ENCODE peak calls at places on chromosome 13, in seven cellular contexts. R, D, Q, G, W, S and O are unnamed samples.

GRCh38 chr13:44932171-44932849 is 57.0 kb downstream of the NUFIP1 start:
- DNase-seq in R (no peak), D (no peak), Q (no peak), G (no peak), W (no peak), S (no peak), O (no peak)

GRCh38 chr13:53266757-53267156 is 238.1 kb downstream of the OLFM4 start:
- DNase-seq in R (no peak), D (no peak), Q (no peak), G (no peak), W (no peak), S (no peak), O (no peak)

GRCh38 chr13:19957320-19958118 is 1.0 kb upstream of the ZMYM2 start:
- DNase-seq in R (no peak), D (peak; percentile 96), Q (peak; percentile 78), G (peak; percentile 81), W (peak; percentile 89), S (no peak), O (no peak)

GRCh38 chr13:50539791-50540530 is 303.5 kb downstream of the DLEU7 start:
- DNase-seq in R (no peak), D (no peak), Q (no peak), G (no peak), W (no peak), S (no peak), O (no peak)

GRCh38 chr13:94331281-94331680 is 148.2 kb downstream of the DCT start:
- DNase-seq in R (no peak), D (no peak), Q (no peak), G (no peak), W (no peak), S (no peak), O (no peak)

GRCh38 chr13:25678398-25678797 is 306.6 kb downstream of the ATP8A2 start:
- DNase-seq in R (no peak), D (no peak), Q (peak; percentile 34), G (no peak), W (no peak), S (no peak), O (no peak)

GRCh38 chr13:94966380-94966779 is 254.0 kb upstream of the SOX21 start:
- DNase-seq in R (no peak), D (no peak), Q (no peak), G (no peak), W (no peak), S (no peak), O (no peak)

GRCh38 chr13:42753697-42754096 is 27.7 kb upstream of the FAM216B start:
- DNase-seq in R (no peak), D (no peak), Q (no peak), G (no peak), W (no peak), S (no peak), O (no peak)

GRCh38 chr13:60654405-60654804 is 257.4 kb downstream of the TDRD3 start:
- DNase-seq in R (no peak), D (no peak), Q (peak; percentile 28), G (peak; percentile 37), W (no peak), S (no peak), O (peak; percentile 6)

GRCh38 chr13:75864718-75865117 is 228.6 kb downstream of the LMO7 start:
- DNase-seq in R (no peak), D (no peak), Q (no peak), G (no peak), W (no peak), S (no peak), O (no peak)

GRCh38 chr13:84607614-84608013 is 725.3 kb upstream of the SLITRK1 start:
- DNase-seq in R (no peak), D (no peak), Q (no peak), G (no peak), W (no peak), S (no peak), O (no peak)

GRCh38 chr13:73572824-73573223 is 514.0 kb downstream of the KLF5 start:
- DNase-seq in R (no peak), D (no peak), Q (no peak), G (no peak), W (no peak), S (no peak), O (no peak)

DNA sequence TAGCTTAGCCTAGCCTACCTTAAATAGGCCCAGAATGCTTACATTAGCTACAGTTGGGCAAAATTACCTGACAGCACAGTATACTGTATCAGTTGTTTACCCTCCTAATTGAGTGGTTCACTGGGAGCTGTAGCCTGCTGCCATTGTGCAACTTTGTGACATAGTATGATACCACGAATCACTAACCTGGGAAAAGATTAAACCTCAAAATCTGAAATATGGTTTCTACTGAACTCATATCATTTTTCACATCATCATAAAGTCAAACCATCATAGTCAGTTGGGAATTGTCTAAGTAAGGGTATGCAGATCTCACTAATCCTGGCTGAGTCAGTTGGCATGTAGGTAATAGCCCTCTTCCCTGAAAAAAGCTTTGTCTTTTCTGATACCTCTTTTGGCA is 9.1 kb downstream of the PAN3 start:
- DNase-seq in R (no peak), D (no peak), Q (no peak), G (no peak), W (no peak), S (no peak), O (no peak)
- TF ChIP-seq POLR2A in R (no peak), D (no peak), Q (no peak), G (no peak), W (no peak), S (no peak), O (no peak)

DNA sequence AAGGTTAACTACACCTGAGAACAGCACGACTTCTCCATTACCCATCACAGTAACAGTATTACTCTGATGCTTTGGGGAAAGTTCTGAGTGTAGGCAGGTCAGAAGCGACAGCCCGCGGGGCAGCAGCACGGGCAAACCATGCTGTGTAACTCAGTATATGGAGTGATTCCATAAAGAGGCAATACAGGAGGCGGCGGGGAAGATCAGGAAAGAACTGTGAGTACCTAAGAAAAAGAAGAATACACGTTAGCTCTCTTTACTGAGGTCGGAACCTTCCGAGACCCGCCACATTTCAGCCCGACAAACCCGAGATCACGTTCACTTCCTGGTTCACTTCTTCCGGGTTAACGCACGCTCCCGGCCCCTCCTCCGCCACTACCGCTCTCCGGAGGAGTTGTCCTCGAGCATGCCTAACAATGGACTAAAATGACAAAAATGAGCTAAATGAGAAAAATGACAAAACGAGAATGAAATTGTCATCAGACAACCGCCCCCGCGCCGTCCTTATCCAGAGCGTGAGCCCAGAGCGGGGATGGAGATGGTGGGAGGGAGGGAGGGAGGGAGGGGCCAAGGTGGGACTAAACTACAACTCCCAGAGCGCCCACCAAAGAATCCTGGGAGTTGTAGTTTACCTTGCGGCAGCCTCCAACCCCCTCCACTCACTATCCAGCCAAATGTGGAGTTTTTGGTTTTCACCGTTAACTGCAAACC is at the start of gene MTRF1:
- DNase-seq in R (peak; percentile 77), D (peak; percentile 94), Q (peak; percentile 76), G (peak; percentile 87), W (peak; percentile 81), S (peak; percentile 21), O (peak; percentile 58)
- TF ChIP-seq POLR2A in R (peak; percentile 78), D (no peak), Q (no peak), G (no peak), W (no peak), S (peak; percentile 71), O (peak; percentile 30)

DNA sequence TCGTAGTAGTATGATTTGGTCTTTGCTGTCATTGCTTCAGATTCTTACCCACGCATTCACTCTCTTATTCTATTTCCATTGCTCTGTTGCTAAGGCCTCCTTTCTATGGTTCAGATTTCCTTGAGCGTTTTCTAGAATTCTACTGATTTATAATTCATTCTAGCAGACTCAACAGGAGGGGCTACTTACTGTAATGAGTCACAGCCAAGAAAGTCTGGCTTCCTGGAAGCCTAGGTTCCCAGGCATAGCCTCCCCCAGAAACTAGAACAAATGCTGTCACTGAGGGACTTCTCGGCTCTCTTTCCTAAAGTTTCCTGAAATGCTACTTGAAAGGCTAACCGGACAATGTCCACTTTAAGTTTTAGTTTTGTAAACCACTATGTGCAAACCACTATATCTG is 47.7 kb upstream of the SPATA13 start:
- DNase-seq in R (no peak), D (no peak), Q (no peak), G (no peak), W (no peak), S (no peak), O (no peak)
- TF ChIP-seq POLR2A in R (no peak), D (no peak), Q (no peak), G (no peak), W (no peak), S (no peak), O (no peak)

GRCh38 chr13:48782429-48782840 is 128.7 kb downstream of the CYSLTR2 start:
- DNase-seq in R (no peak), D (no peak), Q (no peak), G (no peak), W (no peak), S (no peak), O (no peak)

GRCh38 chr13:48783181-48783630 is 129.5 kb downstream of the CYSLTR2 start:
- DNase-seq in R (no peak), D (peak; percentile 95), Q (no peak), G (peak; percentile 71), W (peak; percentile 89), S (no peak), O (no peak)

GRCh38 chr13:48780713-48781341 is 127.1 kb downstream of the CYSLTR2 start:
- DNase-seq in R (no peak), D (no peak), Q (no peak), G (no peak), W (no peak), S (no peak), O (no peak)

GRCh38 chr13:48784906-48785555 is 131.3 kb downstream of the CYSLTR2 start:
- DNase-seq in R (no peak), D (no peak), Q (no peak), G (no peak), W (no peak), S (no peak), O (no peak)

GRCh38 chr13:48783831-48784230 is 130.1 kb downstream of the CYSLTR2 start:
- DNase-seq in R (no peak), D (no peak), Q (no peak), G (no peak), W (no peak), S (no peak), O (no peak)
- TF ChIP-seq POLR2A in R (no peak), D (no peak), Q (no peak), G (no peak), W (no peak), S (no peak), O (no peak)

GRCh38 chr13:112968910-112969691 is at the start of gene MCF2L:
- DNase-seq in R (no peak), D (no peak), Q (peak; percentile 40), G (peak; percentile 50), W (peak; percentile 57), S (no peak), O (no peak)
- TF ChIP-seq POLR2A in R (no peak), D (no peak), Q (no peak), G (no peak), W (no peak), S (no peak), O (no peak)

GRCh38 chr13:21148557-21149258 is 27.6 kb downstream of the SKA3 start:
- DNase-seq in R (no peak), D (no peak), Q (no peak), G (no peak), W (no peak), S (no peak), O (no peak)
- TF ChIP-seq POLR2A in R (no peak), D (no peak), Q (no peak), G (no peak), W (no peak), S (no peak), O (no peak)

GRCh38 chr13:98447881-98448641 is 128.8 kb downstream of the STK24 start:
- DNase-seq in R (peak; percentile 29), D (no peak), Q (peak; percentile 72), G (no peak), W (no peak), S (no peak), O (no peak)
- TF ChIP-seq POLR2A in R (no peak), D (no peak), Q (no peak), G (no peak), W (no peak), S (no peak), O (no peak)

GRCh38 chr13:45967589-45967988 is 85.0 kb downstream of the ZC3H13 start:
- DNase-seq in R (no peak), D (no peak), Q (no peak), G (no peak), W (no peak), S (no peak), O (no peak)
- TF ChIP-seq POLR2A in R (no peak), D (no peak), Q (no peak), G (no peak), W (no peak), S (no peak), O (no peak)